ENCODE peak calls at places on chromosomes 3 and 15, in seven cellular contexts. One of them, this sample, is unnamed.

GRCh38 chr15:31476866-31477265 is 150.2 kb downstream of the KLF13 start:
- DNase-seq in mesenchymal stem cell: no peak
- DNase-seq in IMR-90: no peak
- DNase-seq in neuronal stem cell: no peak
- DNase-seq in H9: peak; percentile 12
- DNase-seq in trophoblast cell: no peak
- DNase-seq in H1: no peak
- DNase-seq in this sample: no peak

GRCh38 chr3:138817685-138818084 is 17.0 kb downstream of the PIK3CB start:
- DNase-seq in mesenchymal stem cell: no peak
- DNase-seq in IMR-90: no peak
- DNase-seq in H9: no peak
- DNase-seq in trophoblast cell: no peak
- DNase-seq in neuronal stem cell: no peak
- DNase-seq in H1: no peak
- DNase-seq in this sample: no peak

GRCh38 chr3:11470031-11470853 is 173.5 kb downstream of the VGLL4 start:
- DNase-seq in IMR-90: no peak
- DNase-seq in H1: no peak
- DNase-seq in mesenchymal stem cell: no peak
- DNase-seq in H9: no peak
- DNase-seq in neuronal stem cell: no peak
- DNase-seq in trophoblast cell: peak; percentile 77
- DNase-seq in this sample: peak; percentile 56

GRCh38 chr15:85401108-85401765 is 20.8 kb downstream of the AKAP13 start:
- DNase-seq in mesenchymal stem cell: no peak
- DNase-seq in H9: no peak
- DNase-seq in neuronal stem cell: no peak
- DNase-seq in trophoblast cell: no peak
- DNase-seq in IMR-90: no peak
- DNase-seq in H1: no peak
- DNase-seq in this sample: no peak

GRCh38 chr3:94787734-94788133 is 724.9 kb downstream of the NSUN3 start:
- DNase-seq in trophoblast cell: no peak
- DNase-seq in neuronal stem cell: no peak
- DNase-seq in H9: no peak
- DNase-seq in mesenchymal stem cell: no peak
- DNase-seq in IMR-90: no peak
- DNase-seq in H1: no peak
- DNase-seq in this sample: no peak

GRCh38 chr3:126267169-126267975 is 87.0 kb upstream of the ALDH1L1 start:
- DNase-seq in H1: peak; percentile 49
- DNase-seq in neuronal stem cell: peak; percentile 93
- DNase-seq in trophoblast cell: peak; percentile 65
- DNase-seq in IMR-90: peak; percentile 91
- DNase-seq in H9: peak; percentile 86
- DNase-seq in mesenchymal stem cell: peak; percentile 89
- DNase-seq in this sample: peak; percentile 97

GRCh38 chr15:27043770-27044169 is 72.8 kb downstream of the GABRG3 start:
- DNase-seq in H1: no peak
- DNase-seq in neuronal stem cell: no peak
- DNase-seq in IMR-90: no peak
- DNase-seq in trophoblast cell: no peak
- DNase-seq in mesenchymal stem cell: no peak
- DNase-seq in H9: no peak
- DNase-seq in this sample: no peak

GRCh38 chr3:71208273-71209095 is 375.0 kb downstream of the FOXP1 start:
- DNase-seq in trophoblast cell: peak; percentile 28
- DNase-seq in neuronal stem cell: no peak
- DNase-seq in IMR-90: peak; percentile 33
- DNase-seq in mesenchymal stem cell: peak; percentile 85
- DNase-seq in H9: no peak
- DNase-seq in H1: no peak
- DNase-seq in this sample: peak; percentile 70

GRCh38 chr3:126014252-126014651 is 45.3 kb downstream of the ROPN1B start:
- DNase-seq in mesenchymal stem cell: no peak
- DNase-seq in IMR-90: peak; percentile 54
- DNase-seq in trophoblast cell: no peak
- DNase-seq in H1: no peak
- DNase-seq in neuronal stem cell: no peak
- DNase-seq in H9: peak; percentile 14
- DNase-seq in this sample: no peak

GRCh38 chr3:121883507-121883906 is 10.7 kb upstream of the SLC15A2 start:
- DNase-seq in trophoblast cell: peak; percentile 72
- DNase-seq in mesenchymal stem cell: peak; percentile 10
- DNase-seq in H1: no peak
- DNase-seq in IMR-90: peak; percentile 8
- DNase-seq in H9: no peak
- DNase-seq in neuronal stem cell: peak; percentile 0
- DNase-seq in this sample: peak; percentile 64

DNA sequence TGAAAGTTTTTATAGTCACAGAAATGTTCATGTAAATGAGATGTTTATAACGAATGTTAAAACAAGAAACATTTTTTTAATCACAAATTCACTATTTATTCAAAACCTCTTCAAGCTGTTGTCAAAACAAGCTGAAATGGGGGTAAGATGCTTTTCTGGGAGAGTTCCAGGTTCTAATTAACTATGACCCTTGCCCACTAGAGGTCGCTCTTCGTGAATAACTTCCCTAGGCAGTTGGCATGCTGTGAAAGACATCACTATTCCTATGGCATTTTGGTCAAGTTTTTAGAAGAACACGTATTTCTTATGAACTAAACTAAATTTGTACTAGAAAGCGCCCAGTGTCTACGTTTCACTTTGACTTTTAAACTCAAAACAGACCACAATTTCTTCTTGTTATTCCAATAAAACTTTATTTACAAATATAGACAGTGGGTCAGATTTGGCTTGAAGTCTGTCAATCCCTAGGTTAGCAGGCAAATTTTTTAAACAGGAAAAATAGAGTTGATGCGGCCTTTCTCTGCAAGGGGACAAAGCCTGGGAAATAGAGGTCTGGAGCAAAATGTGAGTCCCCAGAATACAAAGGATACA is 62.8 kb upstream of the CMTM8 start:
- DNase-seq in H1: no peak
- DNase-seq in neuronal stem cell: peak; percentile 71
- DNase-seq in H9: peak; percentile 52
- DNase-seq in trophoblast cell: peak; percentile 90
- DNase-seq in IMR-90: peak; percentile 55
- DNase-seq in mesenchymal stem cell: peak; percentile 61
- DNase-seq in this sample: peak; percentile 80
- H3K18ac ChIP-seq in H1: no peak overlapping the region
- H3K18ac ChIP-seq in neuronal stem cell: no peak overlapping the region
- H3K18ac ChIP-seq in H9: no peak overlapping the region
- H3K18ac ChIP-seq in trophoblast cell: no peak overlapping the region
- H3K18ac ChIP-seq in IMR-90: no peak overlapping the region
- H3K18ac ChIP-seq in mesenchymal stem cell: no peak overlapping the region
- H3K18ac ChIP-seq in this sample: no peak overlapping the region

GRCh38 chr3:152635354-152635753 is 199.6 kb upstream of the P2RY1 start:
- DNase-seq in mesenchymal stem cell: no peak
- DNase-seq in neuronal stem cell: no peak
- DNase-seq in H1: no peak
- DNase-seq in IMR-90: no peak
- DNase-seq in H9: no peak
- DNase-seq in trophoblast cell: no peak
- DNase-seq in this sample: no peak

GRCh38 chr3:152641198-152641597 is 193.7 kb upstream of the P2RY1 start:
- DNase-seq in IMR-90: no peak
- DNase-seq in mesenchymal stem cell: no peak
- DNase-seq in trophoblast cell: no peak
- DNase-seq in H9: no peak
- DNase-seq in H1: no peak
- DNase-seq in neuronal stem cell: no peak
- DNase-seq in this sample: no peak

GRCh38 chr3:152638217-152638616 is 196.7 kb upstream of the P2RY1 start:
- DNase-seq in H9: no peak
- DNase-seq in trophoblast cell: no peak
- DNase-seq in H1: no peak
- DNase-seq in neuronal stem cell: no peak
- DNase-seq in IMR-90: no peak
- DNase-seq in mesenchymal stem cell: no peak
- DNase-seq in this sample: no peak

GRCh38 chr3:152636651-152637050 is 198.3 kb upstream of the P2RY1 start:
- DNase-seq in mesenchymal stem cell: no peak
- DNase-seq in IMR-90: no peak
- DNase-seq in H1: no peak
- DNase-seq in neuronal stem cell: no peak
- DNase-seq in trophoblast cell: peak; percentile 88
- DNase-seq in H9: no peak
- DNase-seq in this sample: no peak

DNA sequence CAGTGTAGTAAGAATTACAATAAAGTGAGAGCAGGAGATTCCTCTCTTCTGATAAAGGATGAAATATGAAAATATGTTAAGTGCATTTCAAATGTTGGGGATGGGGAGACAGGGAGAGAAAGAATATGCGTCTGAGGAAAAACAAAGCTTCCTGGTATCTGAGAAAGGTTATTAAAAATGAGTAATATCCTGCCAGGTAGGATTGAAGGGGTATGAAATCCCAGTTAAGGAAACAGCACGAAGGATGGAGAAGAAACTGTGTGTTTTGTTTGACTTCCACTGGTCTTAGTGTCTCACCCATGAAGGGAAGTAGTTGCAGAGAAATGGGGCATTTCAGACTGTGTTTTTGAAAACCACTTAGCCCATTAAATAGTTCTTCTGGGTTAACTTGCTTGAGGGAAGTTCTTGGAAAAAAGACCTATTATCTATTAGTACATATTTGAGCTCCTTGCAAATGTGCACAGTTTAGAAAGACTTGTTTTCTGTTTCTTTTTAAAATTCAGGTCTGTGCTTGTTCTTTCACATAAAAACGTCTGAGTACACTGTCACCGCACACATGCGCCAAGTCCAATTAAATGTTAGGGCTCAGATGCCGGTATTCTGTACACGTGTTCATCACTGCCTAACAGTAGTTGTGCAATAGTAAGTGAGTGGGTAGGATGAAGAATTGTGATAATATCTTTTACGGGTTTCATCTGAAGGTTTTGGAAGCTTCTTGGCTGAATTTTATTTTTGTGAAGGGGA is 196.1 kb upstream of the P2RY1 start:
- DNase-seq in H1: no peak
- DNase-seq in trophoblast cell: peak; percentile 65
- DNase-seq in IMR-90: no peak
- DNase-seq in neuronal stem cell: no peak
- DNase-seq in mesenchymal stem cell: no peak
- DNase-seq in H9: no peak
- DNase-seq in this sample: no peak
- H3K23ac ChIP-seq in H1: no peak overlapping the region
- H3K23ac ChIP-seq in trophoblast cell: no peak overlapping the region
- H3K23ac ChIP-seq in IMR-90: no peak overlapping the region
- H3K23ac ChIP-seq in neuronal stem cell: no peak overlapping the region
- H3K23ac ChIP-seq in mesenchymal stem cell: no peak overlapping the region
- H3K23ac ChIP-seq in H9: no peak overlapping the region
- H3K23ac ChIP-seq in this sample: no peak overlapping the region

GRCh38 chr3:192929755-192930491 is 12.3 kb upstream of the MB21D2 start:
- DNase-seq in mesenchymal stem cell: peak; percentile 20
- DNase-seq in trophoblast cell: peak; percentile 16
- DNase-seq in H9: no peak
- DNase-seq in H1: no peak
- DNase-seq in IMR-90: no peak
- DNase-seq in neuronal stem cell: no peak
- DNase-seq in this sample: no peak
- H2BK5ac ChIP-seq in mesenchymal stem cell: no peak overlapping the region
- H2BK5ac ChIP-seq in trophoblast cell: no peak overlapping the region
- H2BK5ac ChIP-seq in H9: no peak overlapping the region
- H2BK5ac ChIP-seq in H1: no peak overlapping the region
- H2BK5ac ChIP-seq in IMR-90: no peak overlapping the region
- H2BK5ac ChIP-seq in neuronal stem cell: no peak overlapping the region
- H2BK5ac ChIP-seq in this sample: no peak overlapping the region

DNA sequence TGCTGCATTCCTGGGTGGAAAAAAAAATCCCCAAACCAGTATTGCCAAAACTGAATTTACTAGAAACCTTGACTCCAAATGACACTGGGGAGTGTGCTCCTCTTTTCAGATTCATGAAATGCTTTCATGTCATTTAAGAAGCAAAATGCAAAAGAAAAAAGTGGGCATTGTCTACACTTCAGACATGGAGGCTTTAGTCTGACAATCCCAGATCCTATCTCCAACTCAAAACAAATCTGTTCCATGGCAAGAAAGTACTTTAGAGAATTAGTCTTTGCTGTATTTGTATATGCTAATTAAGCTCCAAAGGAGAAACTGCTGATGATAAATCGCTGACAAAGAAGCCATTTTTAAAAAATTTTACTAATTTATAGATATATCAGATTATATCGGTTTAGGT is 366.6 kb downstream of the MAGI1 start:
- DNase-seq in mesenchymal stem cell: no peak
- DNase-seq in H1: no peak
- DNase-seq in trophoblast cell: no peak
- DNase-seq in H9: no peak
- DNase-seq in IMR-90: no peak
- DNase-seq in neuronal stem cell: no peak
- DNase-seq in this sample: no peak
- H3K18ac ChIP-seq in mesenchymal stem cell: no peak overlapping the region
- H3K18ac ChIP-seq in H1: no peak overlapping the region
- H3K18ac ChIP-seq in trophoblast cell: no peak overlapping the region
- H3K18ac ChIP-seq in H9: no peak overlapping the region
- H3K18ac ChIP-seq in IMR-90: no peak overlapping the region
- H3K18ac ChIP-seq in neuronal stem cell: no peak overlapping the region
- H3K18ac ChIP-seq in this sample: no peak overlapping the region

GRCh38 chr3:21750831-21751391 is at the start of gene ZNF385D:
- DNase-seq in neuronal stem cell: peak; percentile 71
- DNase-seq in H9: peak; percentile 95
- DNase-seq in IMR-90: peak; percentile 33
- DNase-seq in trophoblast cell: no peak
- DNase-seq in H1: peak; percentile 64
- DNase-seq in mesenchymal stem cell: peak; percentile 11
- DNase-seq in this sample: peak; percentile 97

GRCh38 chr3:21750291-21750690 is 719 bp downstream of the ZNF385D start:
- DNase-seq in IMR-90: peak; percentile 38
- DNase-seq in trophoblast cell: no peak
- DNase-seq in H1: no peak
- DNase-seq in mesenchymal stem cell: no peak
- DNase-seq in H9: no peak
- DNase-seq in neuronal stem cell: no peak
- DNase-seq in this sample: peak; percentile 16

GRCh38 chr3:21751891-21752290 is 881 bp upstream of the ZNF385D start:
- DNase-seq in mesenchymal stem cell: no peak
- DNase-seq in neuronal stem cell: no peak
- DNase-seq in H1: no peak
- DNase-seq in IMR-90: no peak
- DNase-seq in trophoblast cell: no peak
- DNase-seq in H9: no peak
- DNase-seq in this sample: no peak

GRCh38 chr3:21747376-21747775 is 3.6 kb downstream of the ZNF385D start:
- DNase-seq in IMR-90: no peak
- DNase-seq in neuronal stem cell: no peak
- DNase-seq in mesenchymal stem cell: no peak
- DNase-seq in H1: no peak
- DNase-seq in H9: no peak
- DNase-seq in trophoblast cell: no peak
- DNase-seq in this sample: no peak

GRCh38 chr3:21745971-21746370 is 5.0 kb downstream of the ZNF385D start:
- DNase-seq in IMR-90: peak; percentile 27
- DNase-seq in trophoblast cell: no peak
- DNase-seq in H9: no peak
- DNase-seq in neuronal stem cell: no peak
- DNase-seq in H1: no peak
- DNase-seq in mesenchymal stem cell: no peak
- DNase-seq in this sample: no peak
- H3K23ac ChIP-seq in IMR-90: no peak overlapping the region
- H3K23ac ChIP-seq in trophoblast cell: no peak overlapping the region
- H3K23ac ChIP-seq in H9: no peak overlapping the region
- H3K23ac ChIP-seq in neuronal stem cell: no peak overlapping the region
- H3K23ac ChIP-seq in H1: no peak overlapping the region
- H3K23ac ChIP-seq in mesenchymal stem cell: no peak overlapping the region
- H3K23ac ChIP-seq in this sample: no peak overlapping the region

GRCh38 chr15:48974865-48975264 is 11.1 kb upstream of the SHC4 start:
- DNase-seq in neuronal stem cell: no peak
- DNase-seq in IMR-90: no peak
- DNase-seq in mesenchymal stem cell: peak; percentile 25
- DNase-seq in trophoblast cell: no peak
- DNase-seq in H9: peak; percentile 53
- DNase-seq in H1: no peak
- DNase-seq in this sample: peak; percentile 72
- H2BK5ac ChIP-seq in neuronal stem cell: no peak overlapping the region
- H2BK5ac ChIP-seq in IMR-90: no peak overlapping the region
- H2BK5ac ChIP-seq in mesenchymal stem cell: no peak overlapping the region
- H2BK5ac ChIP-seq in trophoblast cell: no peak overlapping the region
- H2BK5ac ChIP-seq in H9: no peak overlapping the region
- H2BK5ac ChIP-seq in H1: no peak overlapping the region
- H2BK5ac ChIP-seq in this sample: no peak overlapping the region